ENCODE peak calls at places on chromosomes 4 and X, in five cellular contexts. One of them, this sample, is unnamed.

GRCh38 chr4:41802590-41802989 is 54.1 kb upstream of the PHOX2B start:
- DNase-seq in NCI-H2029: no peak
- DNase-seq in tibial artery: no peak
- DNase-seq in ACHN: no peak
- DNase-seq in activated T-cell treated with anti-CD3 and anti-CD28 coated beads, Interleukin-2, amount 50 U/mL, for 48 hours: no peak
- DNase-seq in this sample: no peak

GRCh38 chr4:159216834-159217233 is 114.0 kb downstream of the RAPGEF2 start:
- DNase-seq in activated T-cell treated with anti-CD3 and anti-CD28 coated beads, Interleukin-2, amount 50 U/mL, for 48 hours: no peak
- DNase-seq in NCI-H2029: no peak
- DNase-seq in ACHN: no peak
- DNase-seq in tibial artery: no peak
- DNase-seq in this sample: no peak

GRCh38 chrX:140099221-140099620 is 133.9 kb upstream of the CXorf66 start:
- DNase-seq in activated T-cell treated with anti-CD3 and anti-CD28 coated beads, Interleukin-2, amount 50 U/mL, for 48 hours: no peak
- DNase-seq in NCI-H2029: no peak
- DNase-seq in ACHN: no peak
- DNase-seq in tibial artery: no peak
- DNase-seq in this sample: no peak

GRCh38 chr4:8195431-8195830 is 3.7 kb upstream of the SH3TC1 start:
- DNase-seq in tibial artery: no peak
- DNase-seq in ACHN: no peak
- DNase-seq in NCI-H2029: no peak
- DNase-seq in activated T-cell treated with anti-CD3 and anti-CD28 coated beads, Interleukin-2, amount 50 U/mL, for 48 hours: no peak
- DNase-seq in this sample: no peak

GRCh38 chr4:147362868-147363440 is 117.9 kb upstream of the EDNRA start:
- DNase-seq in ACHN: no peak
- DNase-seq in tibial artery: peak
- DNase-seq in activated T-cell treated with anti-CD3 and anti-CD28 coated beads, Interleukin-2, amount 50 U/mL, for 48 hours: no peak
- DNase-seq in NCI-H2029: no peak
- DNase-seq in this sample: peak

GRCh38 chr4:11471613-11472012 is 42.9 kb upstream of the HS3ST1 start:
- DNase-seq in NCI-H2029: peak
- DNase-seq in activated T-cell treated with anti-CD3 and anti-CD28 coated beads, Interleukin-2, amount 50 U/mL, for 48 hours: peak
- DNase-seq in ACHN: no peak
- DNase-seq in tibial artery: no peak
- DNase-seq in this sample: no peak

GRCh38 chrX:48752498-48752897 is 9.0 kb upstream of the GLOD5 start:
- DNase-seq in ACHN: no peak
- DNase-seq in tibial artery: no peak
- DNase-seq in NCI-H2029: no peak
- DNase-seq in activated T-cell treated with anti-CD3 and anti-CD28 coated beads, Interleukin-2, amount 50 U/mL, for 48 hours: no peak
- DNase-seq in this sample: no peak

GRCh38 chrX:16869393-16870094 is 618 bp downstream of the RBBP7 start:
- DNase-seq in activated T-cell treated with anti-CD3 and anti-CD28 coated beads, Interleukin-2, amount 50 U/mL, for 48 hours: peak
- DNase-seq in tibial artery: peak
- DNase-seq in NCI-H2029: no peak
- DNase-seq in ACHN: peak
- DNase-seq in this sample: no peak

GRCh38 chr4:67581208-67581857 is 22.8 kb downstream of the STAP1 start:
- DNase-seq in tibial artery: no peak
- DNase-seq in activated T-cell treated with anti-CD3 and anti-CD28 coated beads, Interleukin-2, amount 50 U/mL, for 48 hours: no peak
- DNase-seq in ACHN: no peak
- DNase-seq in NCI-H2029: no peak
- DNase-seq in this sample: no peak

GRCh38 chrX:38627683-38628082 is 66.3 kb downstream of the TSPAN7 start:
- DNase-seq in tibial artery: no peak
- DNase-seq in NCI-H2029: no peak
- DNase-seq in ACHN: peak
- DNase-seq in activated T-cell treated with anti-CD3 and anti-CD28 coated beads, Interleukin-2, amount 50 U/mL, for 48 hours: peak
- DNase-seq in this sample: no peak

GRCh38 chr4:123588631-123589223 is 192.1 kb downstream of the SPRY1 start:
- DNase-seq in NCI-H2029: no peak
- DNase-seq in ACHN: no peak
- DNase-seq in activated T-cell treated with anti-CD3 and anti-CD28 coated beads, Interleukin-2, amount 50 U/mL, for 48 hours: no peak
- DNase-seq in tibial artery: no peak
- DNase-seq in this sample: no peak

GRCh38 chrX:14777484-14777883 is 95.4 kb downstream of the FANCB start:
- DNase-seq in NCI-H2029: no peak
- DNase-seq in activated T-cell treated with anti-CD3 and anti-CD28 coated beads, Interleukin-2, amount 50 U/mL, for 48 hours: no peak
- DNase-seq in tibial artery: no peak
- DNase-seq in ACHN: no peak
- DNase-seq in this sample: no peak

GRCh38 chrX:8726031-8726652 is 5.8 kb downstream of the ANOS1 start:
- DNase-seq in ACHN: no peak
- DNase-seq in activated T-cell treated with anti-CD3 and anti-CD28 coated beads, Interleukin-2, amount 50 U/mL, for 48 hours: no peak
- DNase-seq in tibial artery: no peak
- DNase-seq in NCI-H2029: peak
- DNase-seq in this sample: no peak

GRCh38 chrX:12771445-12772069 is 19.7 kb upstream of the PRPS2 start:
- DNase-seq in ACHN: no peak
- DNase-seq in activated T-cell treated with anti-CD3 and anti-CD28 coated beads, Interleukin-2, amount 50 U/mL, for 48 hours: peak
- DNase-seq in NCI-H2029: no peak
- DNase-seq in tibial artery: peak
- DNase-seq in this sample: peak

GRCh38 chr4:153514001-153514526 is 47.9 kb downstream of the TMEM131L start:
- DNase-seq in ACHN: peak
- DNase-seq in activated T-cell treated with anti-CD3 and anti-CD28 coated beads, Interleukin-2, amount 50 U/mL, for 48 hours: no peak
- DNase-seq in NCI-H2029: no peak
- DNase-seq in tibial artery: no peak
- DNase-seq in this sample: no peak

GRCh38 chr4:68891679-68892078 is 59.9 kb downstream of the UGT2A3 start:
- DNase-seq in NCI-H2029: no peak
- DNase-seq in ACHN: no peak
- DNase-seq in activated T-cell treated with anti-CD3 and anti-CD28 coated beads, Interleukin-2, amount 50 U/mL, for 48 hours: no peak
- DNase-seq in tibial artery: no peak
- DNase-seq in this sample: no peak

GRCh38 chrX:49287665-49288064 is 15.8 kb upstream of the GAGE10 start:
- DNase-seq in ACHN: no peak
- DNase-seq in activated T-cell treated with anti-CD3 and anti-CD28 coated beads, Interleukin-2, amount 50 U/mL, for 48 hours: no peak
- DNase-seq in NCI-H2029: no peak
- DNase-seq in tibial artery: no peak
- DNase-seq in this sample: no peak

GRCh38 chr4:128859887-128860774 is 50.6 kb downstream of the JADE1 start:
- DNase-seq in NCI-H2029: no peak
- DNase-seq in ACHN: no peak
- DNase-seq in activated T-cell treated with anti-CD3 and anti-CD28 coated beads, Interleukin-2, amount 50 U/mL, for 48 hours: no peak
- DNase-seq in tibial artery: no peak
- DNase-seq in this sample: no peak

GRCh38 chr4:147056951-147057630 is 111.4 kb upstream of the TTC29 start:
- DNase-seq in activated T-cell treated with anti-CD3 and anti-CD28 coated beads, Interleukin-2, amount 50 U/mL, for 48 hours: no peak
- DNase-seq in NCI-H2029: no peak
- DNase-seq in ACHN: peak
- DNase-seq in tibial artery: no peak
- DNase-seq in this sample: no peak

GRCh38 chrX:101057095-101057714 is 5.3 kb upstream of the TRMT2B start:
- DNase-seq in NCI-H2029: no peak
- DNase-seq in tibial artery: no peak
- DNase-seq in ACHN: no peak
- DNase-seq in activated T-cell treated with anti-CD3 and anti-CD28 coated beads, Interleukin-2, amount 50 U/mL, for 48 hours: no peak
- DNase-seq in this sample: no peak

GRCh38 chrX:71098302-71098701 is 2.7 kb downstream of the FOXO4 start:
- DNase-seq in activated T-cell treated with anti-CD3 and anti-CD28 coated beads, Interleukin-2, amount 50 U/mL, for 48 hours: peak
- DNase-seq in ACHN: peak
- DNase-seq in NCI-H2029: no peak
- DNase-seq in tibial artery: peak
- DNase-seq in this sample: peak

GRCh38 chrX:109485470-109486340 is 3.8 kb upstream of the GUCY2F start:
- DNase-seq in tibial artery: peak
- DNase-seq in activated T-cell treated with anti-CD3 and anti-CD28 coated beads, Interleukin-2, amount 50 U/mL, for 48 hours: peak
- DNase-seq in NCI-H2029: peak
- DNase-seq in ACHN: peak
- DNase-seq in this sample: peak

GRCh38 chr4:48173055-48173991 is 39.3 kb upstream of the TXK start:
- DNase-seq in tibial artery: no peak
- DNase-seq in ACHN: peak
- DNase-seq in NCI-H2029: no peak
- DNase-seq in activated T-cell treated with anti-CD3 and anti-CD28 coated beads, Interleukin-2, amount 50 U/mL, for 48 hours: no peak
- DNase-seq in this sample: no peak

GRCh38 chr4:121676388-121677075 is 20.2 kb downstream of the ANXA5 start:
- DNase-seq in NCI-H2029: no peak
- DNase-seq in activated T-cell treated with anti-CD3 and anti-CD28 coated beads, Interleukin-2, amount 50 U/mL, for 48 hours: no peak
- DNase-seq in ACHN: no peak
- DNase-seq in tibial artery: no peak
- DNase-seq in this sample: no peak

GRCh38 chr4:89129080-89129640 is 17.8 kb downstream of the TIGD2 start:
- DNase-seq in activated T-cell treated with anti-CD3 and anti-CD28 coated beads, Interleukin-2, amount 50 U/mL, for 48 hours: no peak
- DNase-seq in NCI-H2029: no peak
- DNase-seq in ACHN: no peak
- DNase-seq in tibial artery: no peak
- DNase-seq in this sample: no peak

GRCh38 chr4:122548452-122548851 is 72.4 kb downstream of the IL21 start:
- DNase-seq in activated T-cell treated with anti-CD3 and anti-CD28 coated beads, Interleukin-2, amount 50 U/mL, for 48 hours: no peak
- DNase-seq in NCI-H2029: no peak
- DNase-seq in tibial artery: no peak
- DNase-seq in ACHN: no peak
- DNase-seq in this sample: no peak

GRCh38 chrX:72269671-72270251 is 7.3 kb downstream of the RPS4X start:
- DNase-seq in activated T-cell treated with anti-CD3 and anti-CD28 coated beads, Interleukin-2, amount 50 U/mL, for 48 hours: peak
- DNase-seq in tibial artery: no peak
- DNase-seq in NCI-H2029: no peak
- DNase-seq in ACHN: no peak
- DNase-seq in this sample: no peak